ENCODE peak calls at places on chromosome 20, in ten cellular contexts. E, W, R, J, L, D, G, Y, U and I are unnamed samples.

GRCh38 chr20:32652739-32653526 is 20.8 kb downstream of the C20orf203 start:
- DNase-seq in W (peak), Y (peak), D (peak), G (peak), J (peak), R (peak), E (peak), L (peak), U (peak), I (no peak)

GRCh38 chr20:33275215-33275614 is 7.8 kb upstream of the BPIFB1 start:
- DNase-seq in E (no peak), R (no peak), L (no peak), J (no peak), U (no peak), W (no peak), D (no peak), G (no peak), Y (no peak), I (no peak)

GRCh38 chr20:23926526-23926880 is 47.0 kb upstream of the CST5 start:
- DNase-seq in E (no peak), Y (no peak), D (no peak), J (no peak), W (no peak), L (no peak), G (no peak), U (no peak), R (no peak), I (no peak)

GRCh38 chr20:34299925-34300806 is 3.0 kb downstream of the AHCY start:
- DNase-seq in L (no peak), J (no peak), E (no peak), R (no peak), Y (no peak), W (no peak), D (no peak), U (no peak), G (no peak), I (no peak)

GRCh38 chr20:14568701-14569100 is 231.3 kb upstream of the FLRT3 start:
- DNase-seq in R (no peak), W (no peak), G (no peak), J (no peak), D (no peak), Y (no peak), L (no peak), E (no peak), U (no peak), I (no peak)

GRCh38 chr20:38321959-38322598 is 18.1 kb downstream of the BPI start:
- DNase-seq in D (no peak), J (peak), R (no peak), E (no peak), W (peak), Y (no peak), U (peak), L (peak), G (peak), I (no peak)

GRCh38 chr20:9422335-9422734 is 92.1 kb upstream of the LAMP5 start:
- DNase-seq in R (no peak), L (no peak), W (no peak), D (no peak), Y (no peak), J (no peak), E (no peak), U (no peak), G (no peak), I (no peak)

GRCh38 chr20:18705490-18705889 is 108.1 kb upstream of the SCP2D1 start:
- DNase-seq in G (no peak), D (no peak), L (no peak), W (no peak), J (no peak), U (no peak), E (no peak), Y (no peak), R (no peak), I (no peak)

GRCh38 chr20:46062151-46062550 is 27.6 kb downstream of the NCOA5 start:
- DNase-seq in G (no peak), Y (no peak), U (no peak), E (no peak), J (no peak), R (no peak), L (no peak), D (no peak), W (no peak), I (no peak)

GRCh38 chr20:991850-992249 is 10.3 kb downstream of the RSPO4 start:
- DNase-seq in E (no peak), G (no peak), D (no peak), J (peak), U (no peak), L (no peak), R (no peak), W (no peak), Y (peak), I (no peak)

GRCh38 chr20:17573493-17573892 is 3.6 kb downstream of the DSTN start:
- DNase-seq in J (no peak), U (no peak), G (no peak), Y (no peak), D (no peak), E (no peak), R (no peak), L (no peak), W (no peak), I (no peak)
- H3K27ac ChIP-seq in J (no peak), U (no peak), G (no peak), Y (no peak), D (peak), E (no peak), R (no peak), L (no peak), W (no peak), I (no peak)

GRCh38 chr20:22430746-22431168 is 153.6 kb downstream of the FOXA2 start:
- DNase-seq in U (no peak), J (no peak), R (no peak), Y (no peak), G (no peak), L (no peak), W (no peak), E (no peak), D (no peak), I (no peak)

GRCh38 chr20:22431419-22431818 is 153.0 kb downstream of the FOXA2 start:
- DNase-seq in G (no peak), U (no peak), J (no peak), L (no peak), D (no peak), W (no peak), E (no peak), Y (no peak), R (no peak), I (no peak)

GRCh38 chr20:22429175-22430153 is 154.9 kb downstream of the FOXA2 start:
- DNase-seq in G (no peak), Y (no peak), J (no peak), W (no peak), L (no peak), E (no peak), D (no peak), U (no peak), R (no peak), I (no peak)

GRCh38 chr20:22428051-22428450 is 156.3 kb downstream of the FOXA2 start:
- DNase-seq in E (no peak), W (no peak), Y (no peak), D (no peak), J (no peak), L (no peak), G (no peak), R (no peak), U (no peak), I (no peak)

GRCh38 chr20:22430154-22430745 is 154.1 kb downstream of the FOXA2 start:
- DNase-seq in E (no peak), L (no peak), D (no peak), R (no peak), W (no peak), Y (no peak), G (no peak), U (no peak), J (peak), I (no peak)
- H3K27ac ChIP-seq in E (no peak), L (no peak), D (no peak), R (no peak), W (no peak), Y (no peak), G (no peak), U (no peak), J (peak), I (no peak)

GRCh38 chr20:49400410-49400809 is 82.1 kb downstream of the KCNB1 start:
- DNase-seq in U (no peak), G (no peak), E (no peak), J (no peak), L (no peak), Y (no peak), D (no peak), W (no peak), R (no peak), I (no peak)
- H3K27ac ChIP-seq in U (peak), G (peak), E (no peak), J (no peak), L (no peak), Y (no peak), D (no peak), W (no peak), R (no peak), I (no peak)

DNA sequence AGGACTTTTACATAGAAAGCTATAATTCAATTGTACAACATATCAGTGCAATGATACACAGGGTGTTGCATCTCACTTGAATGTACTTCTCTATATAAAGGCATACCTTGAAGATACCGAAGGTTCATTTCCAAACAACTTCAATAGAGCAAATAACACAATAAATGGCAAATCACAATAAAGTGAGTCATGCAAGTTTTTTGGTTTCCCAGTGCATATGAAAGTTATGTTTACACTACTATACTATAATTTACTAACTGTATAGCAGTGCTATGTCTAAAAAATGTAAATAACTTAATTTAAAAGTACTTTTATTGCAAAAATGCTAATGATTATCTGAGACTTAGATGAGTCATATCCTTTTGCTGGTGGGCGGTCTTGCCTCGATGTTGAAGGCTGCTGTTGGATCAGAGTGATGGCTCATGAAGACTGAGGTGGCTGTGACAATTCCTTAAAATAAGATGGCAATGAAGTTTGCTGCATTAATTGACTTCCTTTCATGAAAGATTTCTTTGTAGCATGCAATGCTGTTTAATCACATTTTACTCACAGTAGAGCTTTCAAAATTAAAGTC is 188.8 kb downstream of the TASP1 start:
- DNase-seq in E (no peak), L (no peak), D (no peak), R (no peak), U (no peak), Y (no peak), J (no peak), W (no peak), G (no peak), I (no peak)
- H3K27ac ChIP-seq in E (no peak), L (no peak), D (no peak), R (no peak), U (no peak), Y (no peak), J (no peak), W (no peak), G (no peak), I (no peak)

GRCh38 chr20:44885392-44886275 is at the start of gene YWHAB:
- DNase-seq in U (peak), R (peak), W (peak), G (peak), J (peak), L (peak), D (peak), Y (peak), E (peak), I (peak)

GRCh38 chr20:44883214-44883902 is 2.1 kb upstream of the YWHAB start:
- DNase-seq in Y (no peak), R (no peak), W (no peak), G (no peak), U (no peak), J (no peak), L (no peak), D (no peak), E (no peak), I (no peak)

GRCh38 chr20:44886828-44887227 is 1.3 kb downstream of the YWHAB start:
- DNase-seq in Y (peak), W (no peak), L (no peak), U (no peak), R (no peak), G (no peak), E (no peak), J (no peak), D (no peak), I (no peak)

GRCh38 chr20:44886276-44886671 is 769 bp downstream of the YWHAB start:
- DNase-seq in D (no peak), W (no peak), Y (no peak), J (no peak), E (no peak), U (no peak), G (no peak), L (no peak), R (no peak), I (no peak)

GRCh38 chr20:44884907-44885391 is 556 bp upstream of the YWHAB start:
- DNase-seq in L (no peak), Y (no peak), J (no peak), U (no peak), G (no peak), D (no peak), E (no peak), R (no peak), W (no peak), I (no peak)
- H3K27ac ChIP-seq in L (no peak), Y (peak), J (peak), U (peak), G (peak), D (peak), E (peak), R (peak), W (peak), I (peak)

DNA sequence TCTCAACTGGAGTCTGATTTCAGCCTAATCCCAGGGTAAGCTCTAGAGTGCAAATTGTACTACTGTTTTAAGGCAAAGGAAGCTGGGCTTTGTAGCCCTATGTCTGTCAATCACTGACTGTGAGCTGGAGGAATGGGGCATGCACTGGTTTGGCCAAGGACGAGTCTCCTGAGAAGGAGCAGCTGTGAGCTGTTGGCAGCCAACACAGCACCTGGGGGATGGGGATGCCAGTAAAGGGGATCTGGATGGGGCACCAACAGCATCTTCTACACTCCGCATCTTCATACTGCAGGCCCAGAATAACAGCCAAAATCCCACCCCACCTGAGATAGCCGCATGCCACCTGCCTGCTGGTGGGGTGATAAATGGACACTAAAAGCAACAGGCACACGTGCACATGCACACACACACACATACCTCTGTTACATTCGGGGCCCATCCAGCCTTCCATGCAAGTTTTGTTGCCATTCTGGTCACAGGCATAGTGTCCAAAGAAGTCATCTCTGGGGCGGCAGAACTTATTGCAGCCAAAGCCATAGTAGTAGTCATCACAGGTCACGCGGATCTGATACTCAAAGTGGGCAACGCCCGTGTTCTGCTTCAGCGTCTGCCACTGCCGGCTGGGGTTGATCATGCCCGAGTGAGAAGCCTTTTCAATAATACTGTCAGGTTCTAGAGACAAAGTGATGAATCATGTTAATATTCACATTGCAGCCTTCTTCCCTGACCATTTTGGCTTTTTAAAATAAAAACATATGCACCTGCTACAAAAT is 15.6 kb downstream of the JAG1 start:
- DNase-seq in Y (no peak), D (no peak), E (no peak), W (no peak), G (no peak), R (no peak), L (peak), U (no peak), J (no peak), I (no peak)
- H3K27ac ChIP-seq in Y (no peak), D (no peak), E (no peak), W (peak), G (peak), R (no peak), L (no peak), U (no peak), J (no peak), I (peak)

GRCh38 chr20:57528148-57528547 is 3.2 kb upstream of the CTCFL start:
- DNase-seq in W (no peak), J (no peak), U (no peak), G (no peak), E (no peak), R (no peak), L (no peak), Y (no peak), D (no peak), I (no peak)

GRCh38 chr20:57527728-57528127 is 2.8 kb upstream of the CTCFL start:
- DNase-seq in J (no peak), U (no peak), R (no peak), E (no peak), W (no peak), G (no peak), Y (no peak), D (no peak), L (no peak), I (no peak)

GRCh38 chr20:57530327-57530981 is 5.5 kb upstream of the CTCFL start:
- DNase-seq in U (no peak), J (no peak), G (no peak), Y (no peak), W (no peak), E (no peak), D (no peak), L (no peak), R (no peak), I (no peak)

GRCh38 chr20:57529160-57529585 is 4.2 kb upstream of the CTCFL start:
- DNase-seq in R (no peak), J (no peak), G (no peak), Y (no peak), E (no peak), D (no peak), L (no peak), W (no peak), U (no peak), I (no peak)

GRCh38 chr20:57529810-57530209 is 4.9 kb upstream of the CTCFL start:
- DNase-seq in L (no peak), R (no peak), E (no peak), G (no peak), J (no peak), Y (no peak), W (no peak), D (no peak), U (no peak), I (no peak)
- H3K27ac ChIP-seq in L (no peak), R (no peak), E (no peak), G (no peak), J (no peak), Y (no peak), W (no peak), D (no peak), U (no peak), I (no peak)